ENCODE peak calls at places on chromosomes 3 and 15, in six cellular contexts. K is DND-41, C is fibroblast of the aortic adventitia, Z is AG08395, Q is fibroblast of mammary gland, G is mesendoderm. X is an unnamed sample.

GRCh38 chr15:98421419-98422085 is 226.8 kb upstream of the IGF1R start:
- DNase-seq in K (peak), Z (peak), C (peak), Q (peak), G (peak), X (peak)

GRCh38 chr3:113167929-113168771 is 43.2 kb upstream of the BOC start:
- DNase-seq in C (no peak), G (no peak), K (no peak), Z (no peak), Q (no peak), X (no peak)

GRCh38 chr3:45225465-45226205 is 452 bp downstream of the TMEM158 start:
- DNase-seq in G (peak), C (peak), K (peak), Z (no peak), Q (no peak), X (peak)

GRCh38 chr3:140206196-140207040 is 271.4 kb downstream of the CLSTN2 start:
- DNase-seq in C (peak), Z (no peak), G (peak), K (no peak), Q (peak), X (no peak)

GRCh38 chr15:95024388-95024787 is 793.0 kb downstream of the MCTP2 start:
- DNase-seq in C (peak), K (no peak), Z (peak), Q (peak), G (peak), X (no peak)

GRCh38 chr3:50164056-50164455 is 8.9 kb downstream of the SEMA3F start:
- DNase-seq in Q (peak), C (peak), G (no peak), Z (peak), K (no peak), X (no peak)

GRCh38 chr3:125003369-125003853 is 52.4 kb downstream of the HEG1 start:
- DNase-seq in K (no peak), G (no peak), Q (peak), Z (peak), C (peak), X (no peak)

GRCh38 chr3:101072299-101072698 is 79.1 kb upstream of the ABI3BP start:
- DNase-seq in K (no peak), Q (peak), C (peak), Z (no peak), G (no peak), X (no peak)

GRCh38 chr3:78495326-78495725 is 1272.5 kb downstream of the ROBO1 start:
- DNase-seq in Q (no peak), Z (no peak), K (no peak), C (no peak), G (no peak), X (no peak)

GRCh38 chr3:17894434-17895060 is 152.1 kb upstream of the TBC1D5 start:
- DNase-seq in K (peak), Z (peak), Q (peak), G (peak), C (peak), X (peak)

GRCh38 chr15:99361541-99362185 is 110.4 kb downstream of the LRRC28 start:
- DNase-seq in Q (peak), Z (peak), K (no peak), G (peak), C (peak), X (no peak)

GRCh38 chr3:138440137-138440536 is 5.7 kb downstream of the ESYT3 start:
- DNase-seq in Q (no peak), Z (peak), K (no peak), C (no peak), G (peak), X (no peak)

GRCh38 chr3:73504255-73504654 is 120.5 kb downstream of the PDZRN3 start:
- DNase-seq in G (no peak), K (no peak), C (no peak), Q (no peak), Z (no peak), X (no peak)

GRCh38 chr15:101145362-101145761 is 106.5 kb downstream of the CHSY1 start:
- DNase-seq in K (no peak), Z (no peak), C (no peak), Q (peak), G (peak), X (no peak)

GRCh38 chr3:175070946-175071345 is 211.8 kb downstream of the NAALADL2 start:
- DNase-seq in Z (no peak), C (no peak), Q (peak), G (no peak), K (no peak), X (no peak)

GRCh38 chr15:74208901-74209559 is 6.4 kb upstream of the STRA6 start:
- DNase-seq in C (peak), Q (no peak), G (peak), K (peak), Z (peak), X (no peak)

GRCh38 chr3:186150234-186150830 is 41.4 kb upstream of the ETV5 start:
- DNase-seq in G (no peak), C (no peak), Q (no peak), K (no peak), Z (no peak), X (no peak)

GRCh38 chr3:169661567-169662214 is 1.8 kb downstream of the MECOM start:
- DNase-seq in C (peak), G (peak), Z (peak), Q (no peak), K (no peak), X (no peak)

GRCh38 chr15:83219026-83219425 is 11.4 kb upstream of the HDGFL3 start:
- DNase-seq in C (peak), G (no peak), K (no peak), Q (no peak), Z (no peak), X (no peak)

GRCh38 chr3:14141144-14141543 is 16.3 kb downstream of the TMEM43 start:
- DNase-seq in Z (no peak), K (no peak), G (no peak), C (no peak), Q (peak), X (no peak)

GRCh38 chr15:58357529-58358476 is 74.0 kb upstream of the LIPC start:
- DNase-seq in K (peak), C (peak), G (peak), Q (peak), Z (no peak), X (peak)

GRCh38 chr15:68310811-68311463 is 33.4 kb downstream of the FEM1B start:
- DNase-seq in G (no peak), Q (no peak), C (no peak), K (no peak), Z (no peak), X (no peak)